ENCODE peak calls at places on chromosomes 2 and 18, in four cellular contexts. X is thoracic aorta, G is RWPE1, L is A549. Q is an unnamed sample.

GRCh38 chr2:171958475-171958874 is 36.2 kb downstream of the HAT1 start:
- DNase-seq in X (no peak), G (peak; percentile 3), L (no peak), Q (no peak)

GRCh38 chr2:168660859-168661258 is 141.6 kb upstream of the NOSTRIN start:
- DNase-seq in L (no peak), G (no peak), X (no peak), Q (peak; percentile 72)

GRCh38 chr2:218265626-218266025 is 4.3 kb downstream of the AAMP start:
- DNase-seq in X (no peak), G (no peak), L (no peak), Q (no peak)

GRCh38 chr2:64873472-64873924 is 115.7 kb upstream of the SLC1A4 start:
- DNase-seq in X (peak; percentile 28), L (peak; percentile 73), G (peak; percentile 57), Q (peak; percentile 90)

GRCh38 chr18:13241893-13242175 is 23.3 kb downstream of the LDLRAD4 start:
- DNase-seq in G (no peak), L (no peak), X (no peak), Q (no peak)

GRCh38 chr2:12363569-12363968 is 353.2 kb upstream of the TRIB2 start:
- DNase-seq in L (no peak), X (no peak), G (no peak), Q (no peak)

GRCh38 chr2:38154395-38154794 is 78.4 kb upstream of the CYP1B1 start:
- DNase-seq in X (no peak), L (no peak), G (no peak), Q (no peak)

GRCh38 chr2:223523541-223523940 is 78.6 kb downstream of the SCG2 start:
- DNase-seq in L (peak; percentile 16), G (peak; percentile 44), X (no peak), Q (no peak)

GRCh38 chr2:206084870-206085741 is 868 bp downstream of the INO80D start:
- DNase-seq in L (peak; percentile 56), X (no peak), G (no peak), Q (peak; percentile 45)

GRCh38 chr2:136131484-136131960 is 13.6 kb upstream of the CXCR4 start:
- DNase-seq in X (no peak), G (no peak), L (no peak), Q (no peak)

GRCh38 chr2:164015328-164016123 is 279.7 kb upstream of the FIGN start:
- DNase-seq in L (no peak), X (peak; percentile 8), G (no peak), Q (no peak)

GRCh38 chr2:37829202-37829601 is 95.9 kb upstream of the RMDN2 start:
- DNase-seq in L (no peak), G (peak; percentile 20), X (peak; percentile 40), Q (no peak)

GRCh38 chr18:43680096-43680495 is 402.8 kb upstream of the SYT4 start:
- DNase-seq in L (no peak), X (no peak), G (no peak), Q (no peak)

GRCh38 chr2:164920430-164920829 is 34.9 kb downstream of the SLC38A11 start:
- DNase-seq in X (no peak), G (peak; percentile 89), L (peak; percentile 74), Q (no peak)

GRCh38 chr2:151992582-151992981 is 106.3 kb downstream of the CACNB4 start:
- DNase-seq in X (no peak), G (no peak), L (no peak), Q (no peak)

GRCh38 chr2:61619561-61619960 is 81.4 kb upstream of the XPO1 start:
- DNase-seq in G (no peak), L (no peak), X (no peak), Q (no peak)

GRCh38 chr2:195477248-195477995 is 179.6 kb upstream of the SLC39A10 start:
- DNase-seq in X (no peak), G (no peak), L (no peak), Q (no peak)

GRCh38 chr2:233326500-233326899 is 18.9 kb downstream of the SAG start:
- DNase-seq in L (no peak), G (no peak), X (no peak), Q (no peak)

GRCh38 chr2:233325814-233326213 is 18.2 kb downstream of the SAG start:
- DNase-seq in G (no peak), L (no peak), X (no peak), Q (no peak)

GRCh38 chr2:233320470-233320869 is 12.9 kb downstream of the SAG start:
- DNase-seq in X (no peak), G (no peak), L (no peak), Q (no peak)

GRCh38 chr2:233319256-233319655 is 11.6 kb downstream of the SAG start:
- DNase-seq in X (no peak), G (no peak), L (no peak), Q (no peak)

GRCh38 chr2:233323851-233324250 is 16.2 kb downstream of the SAG start:
- DNase-seq in G (no peak), X (no peak), L (no peak), Q (no peak)
- TF ChIP-seq CTCF in G (no peak), X (no peak), L (no peak), Q (no peak)

GRCh38 chr2:216688731-216689360 is 6.5 kb downstream of the IGFBP5 start:
- DNase-seq in X (no peak), G (no peak), L (no peak), Q (no peak)

GRCh38 chr2:216687111-216687510 is 8.2 kb downstream of the IGFBP5 start:
- DNase-seq in L (no peak), X (no peak), G (no peak), Q (no peak)

GRCh38 chr2:216689397-216689796 is 6.0 kb downstream of the IGFBP5 start:
- DNase-seq in G (no peak), L (no peak), X (no peak), Q (no peak)

GRCh38 chr2:216685327-216685875 is 9.9 kb downstream of the IGFBP5 start:
- DNase-seq in L (no peak), X (no peak), G (no peak), Q (no peak)

GRCh38 chr2:216687646-216688045 is 7.7 kb downstream of the IGFBP5 start:
- DNase-seq in X (no peak), L (peak; percentile 38), G (no peak), Q (peak; percentile 42)
- TF ChIP-seq CTCF in X (peak; percentile 30), L (peak; percentile 37), G (no peak), Q (peak; percentile 15)

DNA sequence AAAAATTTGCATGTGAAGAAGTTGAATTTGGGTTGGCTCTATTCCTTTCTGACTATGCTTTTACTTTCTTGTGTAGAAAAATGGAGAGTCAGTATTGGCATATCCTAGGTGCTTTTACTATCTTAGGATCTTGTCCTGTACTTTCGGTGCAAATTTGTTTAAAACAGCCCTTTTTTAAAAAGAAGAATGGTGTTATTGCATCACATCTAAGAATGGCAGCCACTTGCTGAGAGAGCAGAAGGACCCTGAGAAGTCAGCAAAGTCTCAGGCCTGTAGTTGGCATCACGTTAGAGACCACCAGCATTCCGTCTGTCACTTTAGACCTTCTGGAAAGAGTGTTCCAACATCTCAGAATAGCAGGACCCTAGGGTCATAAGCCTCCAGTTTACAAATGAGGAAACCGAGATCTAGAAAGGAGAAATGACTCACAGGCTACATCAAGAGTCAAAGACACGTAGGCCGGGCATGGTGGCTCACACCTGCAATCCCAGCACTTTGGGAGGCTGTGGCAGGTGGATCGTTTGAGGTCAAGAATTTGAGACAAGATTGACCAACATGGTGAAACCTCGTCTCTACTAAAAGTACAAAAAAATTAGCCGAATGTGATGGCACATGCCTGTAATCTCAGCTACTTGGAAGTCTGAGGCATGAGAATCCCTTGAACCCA is 42.5 kb downstream of the SPATS2L start:
- DNase-seq in X (no peak), G (no peak), L (no peak), Q (no peak)
- TF ChIP-seq CTCF in X (no peak), G (no peak), L (no peak), Q (no peak)

GRCh38 chr2:48530033-48530804 is at the start of gene STON1:
- DNase-seq in L (peak; percentile 17), X (no peak), G (peak; percentile 26), Q (peak; percentile 55)
- TF ChIP-seq CTCF in L (peak; percentile 13), X (peak; percentile 17), G (no peak), Q (no peak)

DNA sequence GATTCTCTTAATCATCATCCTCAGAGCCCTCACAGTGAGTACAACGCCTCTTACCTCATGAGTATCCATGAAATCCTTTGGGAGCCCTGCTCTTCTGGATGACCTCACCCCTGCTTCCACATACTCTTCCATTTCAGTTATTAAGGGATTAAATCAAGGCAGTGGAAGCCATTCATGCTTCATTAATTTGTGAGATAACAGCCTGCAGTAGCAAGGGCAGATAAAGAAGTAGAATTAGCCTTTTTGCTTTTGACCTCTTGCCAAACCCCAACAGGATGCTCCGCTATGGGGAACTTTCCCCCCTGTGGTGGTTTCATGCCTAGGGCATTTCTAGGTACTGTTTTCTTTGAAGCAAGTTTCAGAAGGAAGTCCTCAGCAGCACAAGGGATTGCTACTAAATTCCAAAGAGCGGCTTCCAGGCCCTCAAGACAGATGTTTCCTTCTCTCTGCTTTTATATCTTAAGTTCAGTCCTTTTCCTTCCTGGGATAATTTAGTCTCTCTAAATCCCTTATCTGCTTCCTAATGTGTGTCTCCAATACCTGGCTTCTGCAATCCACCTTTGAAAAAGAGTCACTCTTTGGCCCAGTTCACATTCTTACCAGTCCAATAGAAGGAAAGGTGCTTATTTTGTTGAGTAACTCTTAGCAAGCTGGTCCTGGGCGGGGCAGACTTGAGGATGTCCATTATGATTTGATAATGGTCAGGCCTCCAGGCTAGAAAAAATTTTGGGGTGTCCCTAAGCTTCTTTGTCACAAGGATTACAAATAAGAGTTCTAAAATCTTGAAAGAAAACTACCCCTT is 76.9 kb downstream of the MYO1B start:
- DNase-seq in G (no peak), L (no peak), X (no peak), Q (no peak)
- TF ChIP-seq CTCF in G (no peak), L (no peak), X (no peak), Q (no peak)

GRCh38 chr2:1546901-1547300 is 133.6 kb downstream of the TPO start:
- DNase-seq in G (no peak), L (no peak), X (no peak), Q (no peak)
- TF ChIP-seq CTCF in G (no peak), L (no peak), X (no peak), Q (no peak)

DNA sequence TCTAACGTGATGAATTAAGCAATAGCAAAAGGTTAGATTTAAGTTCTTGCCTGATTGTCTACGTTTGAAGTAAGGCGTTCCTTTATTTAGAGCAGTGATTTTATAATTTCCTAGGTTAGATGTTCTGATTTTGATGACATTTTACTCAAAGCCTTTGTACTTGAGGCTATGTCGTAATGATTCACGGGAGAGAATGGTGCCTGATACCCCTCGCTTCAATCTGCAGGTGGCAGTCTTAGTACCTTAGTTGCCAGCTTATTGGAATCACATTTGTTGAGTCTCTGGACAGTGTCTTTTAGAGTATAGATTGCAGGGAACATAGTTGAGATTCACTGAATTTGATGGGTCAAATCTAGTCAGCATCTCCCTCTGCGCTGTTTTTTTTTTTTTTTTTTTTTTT is 89.5 kb downstream of the BIRC6 start:
- DNase-seq in L (peak; percentile 44), X (no peak), G (no peak), Q (no peak)
- TF ChIP-seq CTCF in L (no peak), X (no peak), G (no peak), Q (no peak)

Q was measured in glutamatergic neuron.